ENCODE peak calls at places on chromosomes 16 and 17, in five cellular contexts. S is HepG2, B is H1, J is GM12878, F is HEK293T. G is an unnamed sample.

GRCh38 chr17:32265192-32265895 is at the start of gene RHBDL3:
- DNase-seq in S (no peak), B (no peak), J (no peak), F (peak; percentile 35), G (no peak)

GRCh38 chr17:80816241-80817103 is 175.2 kb upstream of the CHMP6 start:
- DNase-seq in S (no peak), B (no peak), J (no peak), F (no peak), G (no peak)

GRCh38 chr17:18182190-18182977 is 1.2 kb upstream of the ALKBH5 start:
- DNase-seq in S (no peak), B (peak; percentile 52), J (no peak), F (no peak), G (no peak)

GRCh38 chr17:81586096-81586495 is 33.9 kb upstream of the FAAP100 start:
- DNase-seq in S (no peak), B (no peak), J (no peak), F (no peak), G (peak; percentile 18)

GRCh38 chr16:35196313-35196712 is 1736.9 kb downstream of the TP53TG3F start:
- DNase-seq in S (no peak), B (no peak), J (no peak), F (no peak), G (no peak)

GRCh38 chr17:75345514-75346167 is 56.4 kb upstream of the SLC25A19 start:
- DNase-seq in S (no peak), B (no peak), J (peak; percentile 91), F (no peak), G (no peak)

GRCh38 chr17:82936768-82937171 is 96.9 kb upstream of the ZNF750 start:
- DNase-seq in S (no peak), B (no peak), J (no peak), F (no peak), G (no peak)

GRCh38 chr16:4309833-4310266 is 6.0 kb upstream of the GLIS2 start:
- DNase-seq in S (peak; percentile 67), B (peak; percentile 94), J (no peak), F (peak; percentile 26), G (no peak)

GRCh38 chr17:15289285-15290185 is 24.4 kb upstream of the PMP22 start:
- DNase-seq in S (peak; percentile 25), B (no peak), J (no peak), F (no peak), G (no peak)

GRCh38 chr17:29369831-29370735 is 20.1 kb upstream of the TAOK1 start:
- DNase-seq in S (peak; percentile 65), B (peak; percentile 78), J (peak; percentile 50), F (peak; percentile 53), G (no peak)

GRCh38 chr16:53726625-53727024 is 22.7 kb downstream of the FTO start:
- DNase-seq in S (peak; percentile 16), B (no peak), J (no peak), F (no peak), G (no peak)

GRCh38 chr17:79931517-79932309 is 92.5 kb upstream of the CBX4 start:
- DNase-seq in S (peak; percentile 91), B (no peak), J (no peak), F (no peak), G (no peak)

GRCh38 chr17:76943781-76944213 is 75.6 kb downstream of the MGAT5B start:
- DNase-seq in S (no peak), B (no peak), J (no peak), F (no peak), G (no peak)

GRCh38 chr16:4184038-4184702 is 57.7 kb downstream of the SRL start:
- DNase-seq in S (no peak), B (peak; percentile 62), J (no peak), F (no peak), G (no peak)

GRCh38 chr16:25148568-25149215 is 37.1 kb downstream of the LCMT1 start:
- DNase-seq in S (no peak), B (no peak), J (no peak), F (peak; percentile 56), G (peak; percentile 20)

GRCh38 chr16:35908152-35908551 is 2448.7 kb downstream of the TP53TG3F start:
- DNase-seq in S (no peak), B (no peak), J (no peak), F (no peak), G (no peak)

GRCh38 chr17:29149431-29150064 is 30.6 kb downstream of the MYO18A start:
- DNase-seq in S (no peak), B (no peak), J (no peak), F (no peak), G (no peak)

GRCh38 chr16:89633064-89633631 is 19.7 kb downstream of the DPEP1 start:
- DNase-seq in S (no peak), B (no peak), J (no peak), F (no peak), G (no peak)

GRCh38 chr17:64149196-64149595 is 19.3 kb upstream of the ERN1 start:
- DNase-seq in S (no peak), B (no peak), J (no peak), F (no peak), G (no peak)

GRCh38 chr17:64152428-64153125 is 22.6 kb upstream of the ERN1 start:
- DNase-seq in S (no peak), B (no peak), J (no peak), F (no peak), G (no peak)

GRCh38 chr17:64151016-64151368 is 21.0 kb upstream of the ERN1 start:
- DNase-seq in S (no peak), B (no peak), J (no peak), F (no peak), G (no peak)

GRCh38 chr17:64148699-64149098 is 18.8 kb upstream of the ERN1 start:
- DNase-seq in S (no peak), B (no peak), J (no peak), F (no peak), G (peak; percentile 8)

DNA sequence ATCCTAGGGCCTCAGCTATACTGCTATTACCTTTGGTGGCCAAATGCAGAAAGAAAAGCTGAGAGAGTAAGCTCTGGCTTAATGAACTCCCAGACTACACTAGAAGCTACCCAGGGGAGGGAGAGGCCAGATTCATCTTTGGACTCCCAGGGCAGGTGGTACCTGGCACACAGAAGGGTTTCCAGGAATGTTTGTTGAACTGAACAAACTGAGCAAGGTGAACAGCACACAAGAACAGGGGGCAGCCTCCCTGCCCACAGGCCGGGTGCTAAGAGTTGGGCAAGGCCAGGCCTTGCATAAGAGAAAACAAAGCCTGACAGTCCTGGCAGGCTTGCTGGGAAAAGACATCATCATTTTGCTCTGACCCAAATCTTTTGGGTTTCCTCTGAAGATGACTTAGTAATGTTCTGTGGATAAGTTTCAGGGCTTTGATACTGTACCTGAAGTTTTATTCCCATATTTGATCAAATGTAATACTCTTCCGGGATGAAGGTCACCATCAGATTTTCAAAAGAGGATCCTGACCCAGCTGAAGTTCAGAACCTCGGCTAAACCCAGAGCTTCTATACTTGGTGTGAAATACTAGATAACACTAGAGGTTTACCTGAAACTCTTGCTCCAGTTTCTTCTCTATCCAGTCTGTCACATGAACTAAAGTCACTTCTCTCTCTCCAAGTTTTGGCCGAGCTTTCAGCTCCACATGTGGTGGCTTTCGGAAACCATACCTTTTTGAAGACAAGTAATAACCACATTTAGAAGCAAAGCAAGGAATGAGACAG is 20.5 kb upstream of the ERN1 start:
- DNase-seq in S (peak; percentile 99), B (no peak), J (no peak), F (no peak), G (no peak)
- TF ChIP-seq SUZ12 in S (no peak), B (no peak), J (no peak), F (no peak), G (no peak)

GRCh38 chr17:38885044-38885727 is 15.3 kb downstream of the LASP1 start:
- DNase-seq in S (peak; percentile 52), B (no peak), J (no peak), F (no peak), G (no peak)

GRCh38 chr17:38888842-38889241 is 19.0 kb downstream of the LASP1 start:
- DNase-seq in S (no peak), B (no peak), J (no peak), F (no peak), G (no peak)

GRCh38 chr17:38886643-38887010 is 16.8 kb downstream of the LASP1 start:
- DNase-seq in S (no peak), B (no peak), J (no peak), F (no peak), G (no peak)

GRCh38 chr17:38883592-38884526 is 14.0 kb downstream of the LASP1 start:
- DNase-seq in S (no peak), B (peak; percentile 50), J (no peak), F (no peak), G (no peak)

DNA sequence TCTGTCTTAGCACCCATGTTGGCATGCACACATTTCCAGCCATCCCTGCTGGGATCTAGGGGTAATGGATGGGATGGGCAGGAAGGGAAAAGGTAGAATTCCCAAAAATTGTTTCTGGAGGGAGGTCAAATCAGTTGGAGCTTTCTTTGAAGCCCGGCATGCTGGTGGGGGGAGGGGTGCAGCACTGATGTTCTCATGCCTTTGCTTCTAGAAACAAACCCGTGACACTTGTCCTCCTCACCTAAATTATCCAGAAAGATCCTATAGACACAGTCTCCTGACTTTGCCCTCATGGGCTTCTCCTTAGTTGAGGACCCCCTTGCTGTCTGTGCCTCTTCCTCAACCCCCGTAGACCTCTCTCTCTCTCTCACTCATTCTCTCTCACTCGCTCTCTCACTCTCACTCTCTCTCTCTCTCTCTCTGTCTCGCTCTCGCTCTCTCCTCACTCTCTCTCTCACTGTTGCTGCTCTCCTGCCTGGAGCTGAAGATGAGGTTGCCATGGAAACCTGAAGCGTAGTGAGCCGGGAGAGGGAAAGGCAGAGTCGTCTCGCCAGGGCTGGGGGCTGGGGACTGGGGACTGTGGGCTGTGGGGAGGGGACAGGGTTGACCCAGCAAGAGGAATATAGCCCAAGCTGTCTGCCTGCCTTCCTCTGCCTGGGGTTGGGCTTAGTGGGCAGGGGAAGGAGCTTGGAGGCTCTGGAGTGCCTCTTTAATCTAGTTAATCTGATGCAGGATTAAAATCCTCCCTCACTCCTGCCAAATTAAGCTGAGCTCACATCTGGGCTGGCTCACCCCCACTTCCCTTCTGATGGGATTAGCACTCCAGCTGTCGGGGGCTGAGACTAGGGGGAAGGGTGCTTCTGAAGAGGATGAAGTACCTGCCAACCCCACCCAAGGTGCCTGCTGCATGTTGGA is 16.1 kb downstream of the LASP1 start:
- DNase-seq in S (no peak), B (no peak), J (no peak), F (no peak), G (no peak)
- TF ChIP-seq SUZ12 in S (no peak), B (no peak), J (no peak), F (no peak), G (no peak)

GRCh38 chr17:52287611-52288010 is 129.1 kb upstream of the CA10 start:
- DNase-seq in S (no peak), B (no peak), J (no peak), F (no peak), G (no peak)
- TF ChIP-seq SUZ12 in S (no peak), B (no peak), J (no peak), F (no peak), G (no peak)

GRCh38 chr17:38627957-38628356 is 22.2 kb upstream of the SRCIN1 start:
- DNase-seq in S (no peak), B (no peak), J (no peak), F (no peak), G (no peak)

GRCh38 chr17:38632334-38632733 is 26.6 kb upstream of the SRCIN1 start:
- DNase-seq in S (no peak), B (no peak), J (no peak), F (no peak), G (no peak)

GRCh38 chr17:38625482-38625881 is 19.7 kb upstream of the SRCIN1 start:
- DNase-seq in S (no peak), B (no peak), J (no peak), F (no peak), G (no peak)

DNA sequence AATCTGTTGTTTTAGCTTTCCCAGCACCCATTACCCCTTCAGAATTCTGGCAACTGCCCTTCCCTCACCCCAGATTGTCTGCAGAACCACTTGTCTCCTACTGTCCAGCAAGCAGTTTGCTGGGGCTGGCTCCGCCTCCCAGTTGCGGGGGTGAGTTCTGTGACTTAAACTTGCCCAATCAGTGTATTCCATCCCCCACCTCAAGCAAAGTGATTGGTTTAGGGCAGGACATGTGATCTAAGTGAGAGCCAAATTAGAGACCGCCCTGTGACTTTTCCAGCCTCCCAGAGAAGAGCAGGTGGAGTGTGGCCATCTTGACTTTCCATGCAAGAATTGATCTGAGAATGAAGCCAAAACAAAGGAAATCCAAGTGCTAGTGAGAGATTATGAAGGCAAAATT is 22.7 kb upstream of the SRCIN1 start:
- DNase-seq in S (peak; percentile 89), B (no peak), J (no peak), F (peak; percentile 44), G (no peak)
- TF ChIP-seq SUZ12 in S (no peak), B (no peak), J (no peak), F (no peak), G (no peak)

G was measured in NT2/D1.